ENCODE peak calls at places on chromosomes 1 and 21, in five cellular contexts. S is dorsolateral prefrontal cortex, R is cardiac muscle cell, U is suprapubic skin, X is left ventricle myocardium inferior. G is an unnamed sample.
A peak's percentile ranks its signal among the peaks of the same experiment; 100 is the strongest.

GRCh38 chr1:197614916-197615692 is 160.2 kb downstream of the DENND1B start:
- DNase-seq in R (peak; percentile 57), U (no peak), S (no peak), X (no peak), G (peak; percentile 28)

GRCh38 chr1:41504126-41505035 is 19.9 kb upstream of the EDN2 start:
- DNase-seq in R (peak; percentile 53), X (no peak), U (no peak), S (no peak), G (no peak)

GRCh38 chr1:110005971-110006370 is 21.4 kb downstream of the AHCYL1 start:
- DNase-seq in X (no peak), U (no peak), S (no peak), R (no peak), G (no peak)

GRCh38 chr1:9793291-9793690 is 30.5 kb downstream of the CLSTN1 start:
- DNase-seq in R (no peak), S (no peak), X (no peak), U (peak; percentile 38), G (no peak)

GRCh38 chr1:78501203-78501602 is 10.4 kb downstream of the PTGFR start:
- DNase-seq in U (no peak), S (no peak), R (no peak), X (no peak), G (peak; percentile 98)

GRCh38 chr21:35163381-35163780 is 114.3 kb upstream of the RUNX1 start:
- DNase-seq in S (no peak), X (no peak), U (no peak), R (no peak), G (no peak)

GRCh38 chr21:43639470-43640178 is 19.7 kb downstream of the HSF2BP start:
- DNase-seq in S (no peak), R (no peak), U (no peak), X (no peak), G (no peak)

GRCh38 chr1:180781718-180782117 is 131.0 kb upstream of the KIAA1614 start:
- DNase-seq in U (no peak), R (no peak), X (no peak), S (no peak), G (no peak)

GRCh38 chr1:26239936-26240335 is 5.9 kb downstream of the CEP85 start:
- DNase-seq in U (no peak), S (no peak), R (no peak), X (no peak), G (no peak)

GRCh38 chr1:25135903-25136302 is 96.4 kb downstream of the SYF2 start:
- DNase-seq in X (no peak), S (no peak), R (no peak), U (no peak), G (no peak)

GRCh38 chr1:113669988-113670387 is 89.3 kb downstream of the PHTF1 start:
- DNase-seq in S (no peak), X (no peak), R (no peak), U (no peak), G (no peak)

GRCh38 chr21:15775291-15775690 is 45.5 kb downstream of the USP25 start:
- DNase-seq in U (no peak), R (no peak), X (no peak), S (no peak), G (no peak)

GRCh38 chr1:163083690-163084089 is 14.5 kb downstream of the RGS4 start:
- DNase-seq in U (no peak), S (no peak), X (no peak), R (no peak), G (no peak)

GRCh38 chr1:116763116-116763786 is 9.0 kb downstream of the CD2 start:
- DNase-seq in U (no peak), X (no peak), S (no peak), R (no peak), G (no peak)

GRCh38 chr1:191498318-191498717 is 659.9 kb upstream of the RGS18 start:
- DNase-seq in U (no peak), R (no peak), X (no peak), S (no peak), G (no peak)

GRCh38 chr1:153805929-153806750 is 30.9 kb downstream of the SLC27A3 start:
- DNase-seq in S (no peak), U (no peak), X (no peak), R (no peak), G (no peak)
- H3K4me3 ChIP-seq in S (no peak overlapping the region), U (no peak overlapping the region), X (no peak overlapping the region), R (no peak overlapping the region), G (no peak overlapping the region)

GRCh38 chr1:230861970-230862595 is 6.2 kb downstream of the C1orf198 start:
- DNase-seq in R (no peak), X (peak; percentile 42), U (no peak), S (no peak), G (no peak)
- TF ChIP-seq CTCF in R (no peak), X (no peak), U (no peak), S (no peak), G (no peak)

DNA sequence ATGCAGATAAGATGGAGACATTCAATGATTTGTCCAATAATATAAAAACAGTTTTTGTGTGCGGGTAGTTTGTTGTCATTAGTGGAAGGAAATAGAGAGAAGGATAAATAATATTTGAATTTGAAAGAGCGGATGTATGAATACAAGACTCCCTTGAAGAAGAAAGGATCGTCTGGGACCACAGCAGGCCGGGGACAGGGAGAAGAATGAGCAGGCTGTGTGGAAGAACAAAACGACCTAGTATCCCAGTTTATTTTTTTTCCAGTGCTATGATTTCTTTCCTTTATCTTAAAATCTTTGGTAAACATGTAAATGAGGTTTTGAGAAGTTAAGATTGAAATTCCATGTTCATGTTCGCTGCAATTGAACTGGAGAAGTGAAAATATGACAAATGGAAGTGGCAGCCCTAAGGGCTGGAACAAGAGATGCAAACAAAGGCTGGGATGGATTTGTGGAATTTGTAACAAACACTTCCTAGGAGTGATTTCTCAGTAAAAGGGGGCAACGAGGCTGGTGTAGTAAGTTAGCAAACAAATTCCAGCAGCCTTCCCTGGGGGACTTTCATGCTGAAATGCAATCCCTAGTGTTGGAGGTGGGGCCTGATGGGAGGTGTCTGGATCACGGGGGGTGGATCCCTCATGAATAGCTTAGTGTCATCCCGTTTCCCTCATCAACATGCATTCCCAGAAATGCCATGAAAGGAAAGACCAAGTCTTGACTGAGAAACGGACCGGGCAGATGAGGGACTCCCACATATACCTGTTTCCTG is 10.2 kb upstream of the IFI16 start:
- DNase-seq in X (peak; percentile 69), U (peak; percentile 93), R (peak; percentile 89), S (peak; percentile 83), G (no peak)
- H3K4me3 ChIP-seq in X (peak overlapping the region; percentile 61), U (peak overlapping the region; percentile 57), R (peak overlapping the region; percentile 46), S (peak overlapping the region; percentile 60), G (no peak overlapping the region)

DNA sequence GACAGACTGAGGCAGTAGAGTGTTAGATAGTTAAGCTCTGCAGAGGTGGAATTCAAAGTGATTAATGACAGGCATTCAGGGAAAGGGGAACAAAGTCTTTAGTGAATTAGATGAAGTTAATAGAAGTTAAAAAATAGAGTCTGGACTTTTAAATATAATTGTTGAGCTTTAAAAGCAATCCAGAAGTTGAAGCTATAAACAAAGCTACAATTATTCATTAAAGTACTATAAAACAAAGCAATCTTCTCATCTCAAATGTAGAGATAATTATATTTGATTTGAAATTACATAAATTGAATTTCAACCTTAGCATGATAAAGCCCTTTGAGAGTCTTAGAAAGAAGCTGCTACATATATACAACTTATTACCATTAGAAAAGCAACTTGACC is 710.6 kb downstream of the MRPL39 start:
- DNase-seq in S (no peak), U (no peak), X (no peak), R (no peak), G (no peak)
- TF ChIP-seq CTCF in S (no peak), U (no peak), X (no peak), R (no peak), G (no peak)

GRCh38 chr1:230191079-230191478 is 124.0 kb downstream of the GALNT2 start:
- DNase-seq in S (no peak), U (no peak), X (peak; percentile 66), R (peak; percentile 48), G (no peak)

GRCh38 chr1:230188826-230189225 is 121.8 kb downstream of the GALNT2 start:
- DNase-seq in S (no peak), R (no peak), U (no peak), X (no peak), G (no peak)

GRCh38 chr1:230187290-230187689 is 120.3 kb downstream of the GALNT2 start:
- DNase-seq in U (no peak), S (no peak), R (no peak), X (no peak), G (no peak)

GRCh38 chr1:230191839-230192238 is 124.8 kb downstream of the GALNT2 start:
- DNase-seq in X (no peak), S (no peak), U (no peak), R (no peak), G (no peak)

GRCh38 chr1:230189276-230190183 is 122.5 kb downstream of the GALNT2 start:
- DNase-seq in X (no peak), R (no peak), U (no peak), S (no peak), G (no peak)
- H3K4me3 ChIP-seq in X (no peak overlapping the region), R (no peak overlapping the region), U (no peak overlapping the region), S (no peak overlapping the region), G (no peak overlapping the region)

DNA sequence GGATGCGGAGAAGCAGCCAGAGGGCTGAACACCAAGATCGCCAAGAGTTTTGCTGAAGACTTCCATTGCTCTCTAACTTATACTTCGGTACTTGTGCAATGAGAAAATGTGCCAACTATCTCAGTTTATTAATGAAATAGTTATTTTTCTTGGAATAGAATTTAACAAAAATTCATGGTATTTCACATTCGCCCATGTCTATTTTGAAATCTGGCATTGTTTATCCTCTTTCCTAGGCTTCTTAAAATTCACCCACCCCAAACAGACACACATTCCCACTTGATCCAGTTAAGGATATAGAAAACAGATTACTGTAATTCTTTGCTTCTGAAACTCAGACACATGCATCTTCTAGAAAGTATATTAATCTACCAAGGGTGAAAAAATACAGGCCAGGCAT is 56.3 kb upstream of the ADAMTS5 start:
- DNase-seq in X (no peak), S (no peak), U (no peak), R (no peak), G (no peak)
- TF ChIP-seq CTCF in X (no peak), S (no peak), U (no peak), R (no peak), G (no peak)